ENCODE peak calls at places on chromosomes 6 and 20, in nine cellular contexts. P is cardiac muscle cell; X is cardiac fibroblast; V is BE2C; J is fibroblast of lung; S is heart right ventricle; Q is adrenal gland; B is CD8-positive, alpha-beta T cell; E is upper lobe of left lung. A is an unnamed sample.

GRCh38 chr20:4956200-4956810 is 45.0 kb downstream of the SLC23A2 start:
- DNase-seq in P (peak; percentile 66), X (peak; percentile 79), V (no peak), J (peak; percentile 47), S (no peak), Q (no peak), B (no peak), E (no peak), A (no peak)

GRCh38 chr6:19297880-19298279 is 539.3 kb upstream of the ID4 start:
- DNase-seq in P (peak; percentile 40), X (no peak), V (no peak), J (peak; percentile 3), S (no peak), Q (no peak), B (no peak), E (no peak), A (no peak)

GRCh38 chr20:14536738-14537137 is 199.3 kb upstream of the FLRT3 start:
- DNase-seq in P (no peak), X (no peak), V (no peak), J (no peak), S (no peak), Q (no peak), B (no peak), E (no peak), A (no peak)

GRCh38 chr6:37175332-37176267 is 5.6 kb downstream of the PIM1 start:
- DNase-seq in P (no peak), X (peak; percentile 27), V (no peak), J (no peak), S (no peak), Q (no peak), B (no peak), E (no peak), A (no peak)

GRCh38 chr6:7765575-7766325 is 39.9 kb downstream of the BMP6 start:
- DNase-seq in P (no peak), X (no peak), V (no peak), J (peak; percentile 35), S (no peak), Q (no peak), B (no peak), E (no peak), A (no peak)

GRCh38 chr6:139392834-139393233 is 18.4 kb upstream of the CITED2 start:
- DNase-seq in P (no peak), X (peak; percentile 18), V (no peak), J (peak; percentile 76), S (no peak), Q (no peak), B (no peak), E (no peak), A (no peak)

GRCh38 chr6:136306466-136306865 is 16.8 kb upstream of the BCLAF1 start:
- DNase-seq in P (no peak), X (no peak), V (no peak), J (no peak), S (no peak), Q (no peak), B (no peak), E (no peak), A (no peak)

GRCh38 chr6:89022747-89023289 is 57.7 kb upstream of the PNRC1 start:
- DNase-seq in P (no peak), X (peak; percentile 72), V (no peak), J (peak; percentile 81), S (no peak), Q (no peak), B (no peak), E (no peak), A (no peak)

GRCh38 chr6:150766201-150766997 is 99.1 kb upstream of the MTHFD1L start:
- DNase-seq in P (no peak), X (peak; percentile 26), V (no peak), J (peak; percentile 71), S (no peak), Q (no peak), B (no peak), E (no peak), A (no peak)

GRCh38 chr6:47651505-47651944 is 46.9 kb upstream of the ADGRF4 start:
- DNase-seq in P (no peak), X (peak; percentile 48), V (no peak), J (peak; percentile 83), S (no peak), Q (no peak), B (no peak), E (no peak), A (no peak)

GRCh38 chr20:1211954-1212497 is 8.8 kb downstream of the C20orf202 start:
- DNase-seq in P (no peak), X (no peak), V (no peak), J (no peak), S (no peak), Q (no peak), B (no peak), E (no peak), A (no peak)

GRCh38 chr20:44817143-44817910 is 7.0 kb upstream of the RIMS4 start:
- DNase-seq in P (no peak), X (no peak), V (no peak), J (no peak), S (no peak), Q (no peak), B (no peak), E (no peak), A (no peak)

GRCh38 chr6:114342826-114343781 is at the start of gene HS3ST5:
- DNase-seq in P (peak; percentile 88), X (peak; percentile 13), V (peak; percentile 90), J (peak; percentile 32), S (peak; percentile 12), Q (peak; percentile 18), B (no peak), E (no peak), A (peak; percentile 75)

GRCh38 chr6:166078294-166078693 is 89.4 kb downstream of the TBXT start:
- DNase-seq in P (no peak), X (peak; percentile 69), V (no peak), J (peak; percentile 96), S (no peak), Q (no peak), B (no peak), E (no peak), A (no peak)

GRCh38 chr20:33081411-33082154 is 2.1 kb downstream of the BPIFB4 start:
- DNase-seq in P (no peak), X (no peak), V (no peak), J (no peak), S (no peak), Q (no peak), B (no peak), E (peak; percentile 53), A (no peak)
- TF ChIP-seq CTCF in P (no peak), X (no peak), V (no peak), J (no peak), S (no peak), Q (no peak), B (no peak), E (no peak), A (no peak)

DNA sequence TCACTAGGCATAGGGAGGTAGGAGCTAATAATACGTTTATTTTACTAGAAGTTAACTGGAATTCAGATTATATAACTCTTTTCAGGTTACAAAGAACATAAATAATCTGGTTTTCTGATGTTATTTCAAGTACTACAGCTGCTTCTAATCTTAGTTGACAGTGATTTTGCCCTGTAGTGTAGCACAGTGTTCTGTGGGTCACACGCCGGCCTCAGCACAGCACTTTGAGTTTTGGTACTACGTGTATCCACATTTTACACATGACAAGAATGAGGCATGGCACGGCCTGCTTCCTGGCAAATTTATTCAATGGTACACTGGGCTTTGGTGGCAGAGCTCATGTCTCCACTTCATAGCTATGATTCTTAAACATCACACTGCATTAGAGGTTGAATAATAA is 1.1 kb downstream of the HFE start:
- DNase-seq in P (no peak), X (peak; percentile 26), V (no peak), J (no peak), S (no peak), Q (no peak), B (no peak), E (no peak), A (no peak)
- H3K4me3 ChIP-seq in P (no peak overlapping the region), X (peak overlapping the region; percentile 64), V (no peak overlapping the region), J (peak overlapping the region; percentile 63), S (peak overlapping the region; percentile 77), Q (no peak overlapping the region), B (peak overlapping the region; percentile 75), E (peak overlapping the region; percentile 58), A (peak overlapping the region; percentile 64)

GRCh38 chr6:39100358-39100757 is 14.6 kb downstream of the SAYSD1 start:
- DNase-seq in P (no peak), X (no peak), V (no peak), J (no peak), S (no peak), Q (no peak), B (peak; percentile 58), E (no peak), A (no peak)

GRCh38 chr6:39102821-39103136 is 12.2 kb downstream of the SAYSD1 start:
- DNase-seq in P (no peak), X (no peak), V (no peak), J (no peak), S (no peak), Q (no peak), B (no peak), E (no peak), A (no peak)

GRCh38 chr6:39107034-39107433 is 8.0 kb downstream of the SAYSD1 start:
- DNase-seq in P (no peak), X (no peak), V (no peak), J (no peak), S (no peak), Q (no peak), B (no peak), E (no peak), A (no peak)

GRCh38 chr6:39104528-39104927 is 10.5 kb downstream of the SAYSD1 start:
- DNase-seq in P (no peak), X (no peak), V (no peak), J (no peak), S (no peak), Q (no peak), B (no peak), E (peak; percentile 58), A (no peak)

GRCh38 chr6:39102024-39102820 is 12.8 kb downstream of the SAYSD1 start:
- DNase-seq in P (peak; percentile 69), X (peak; percentile 84), V (no peak), J (peak; percentile 74), S (no peak), Q (no peak), B (no peak), E (peak; percentile 39), A (no peak)
- TF ChIP-seq CTCF in P (peak; percentile 72), X (peak; percentile 43), V (no peak), J (peak; percentile 63), S (no peak), Q (no peak), B (no peak), E (no peak), A (no peak)

DNA sequence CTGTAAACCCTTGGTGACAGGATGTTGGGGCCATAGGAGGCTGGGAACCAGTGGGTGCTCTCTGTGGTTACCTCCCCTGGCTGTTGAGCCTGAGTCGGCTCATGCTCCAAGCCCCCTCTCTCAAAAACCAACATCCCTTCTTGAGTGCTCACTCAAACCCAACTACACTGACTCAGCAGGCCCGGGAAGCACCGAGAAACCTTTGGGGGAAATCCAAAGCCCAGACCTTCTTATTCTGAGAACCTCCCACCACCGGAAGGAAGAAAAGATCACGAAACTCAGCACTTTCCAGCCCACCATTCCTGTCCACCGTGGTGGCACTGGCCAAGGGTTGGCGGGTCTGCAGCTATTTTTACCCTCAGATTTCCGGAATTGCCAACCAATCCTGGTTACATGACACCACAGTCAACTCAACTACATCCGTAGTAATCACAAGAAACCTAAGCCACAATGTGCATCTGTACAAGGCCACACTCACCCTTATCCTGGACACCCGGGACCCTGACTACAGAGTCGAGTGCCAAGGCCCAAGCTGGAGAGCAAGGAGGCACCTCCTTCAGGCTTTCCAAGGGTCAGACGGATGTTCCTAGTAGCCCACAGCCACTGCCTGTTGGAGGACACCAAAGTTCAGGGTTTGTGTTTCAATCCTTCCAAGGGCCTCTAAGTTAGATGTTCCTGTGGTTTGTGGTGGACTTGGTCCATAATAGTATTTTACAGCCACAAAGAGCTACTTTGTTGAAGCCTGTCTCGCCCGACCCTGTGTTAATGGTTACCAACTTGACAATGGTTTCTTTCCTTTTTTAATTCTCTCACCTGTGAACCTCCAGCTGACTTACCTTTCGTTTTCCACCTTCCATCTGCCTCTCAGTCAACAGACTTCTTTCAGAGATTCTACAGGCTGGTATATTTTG is 317.0 kb downstream of the CDC5L start:
- DNase-seq in P (no peak), X (no peak), V (no peak), J (no peak), S (no peak), Q (no peak), B (no peak), E (no peak), A (no peak)
- H3K4me3 ChIP-seq in P (no peak overlapping the region), X (no peak overlapping the region), V (no peak overlapping the region), J (no peak overlapping the region), S (no peak overlapping the region), Q (no peak overlapping the region), B (no peak overlapping the region), E (no peak overlapping the region), A (no peak overlapping the region)